ENCODE peak calls at places on chromosomes 7 and 10, in four cellular contexts. Q, N, K and D are unnamed samples. For H3K27me3, the result is how much of the 10 kb centered on the place peaks cover.

GRCh38 chr10:102413053-102413705 is 5.4 kb downstream of the PSD start:
- DNase-seq in Q (peak), N (no peak), K (no peak), D (peak)

GRCh38 chr7:155203059-155203881 is 94.4 kb upstream of the INSIG1 start:
- DNase-seq in Q (no peak), N (no peak), K (no peak), D (peak)

GRCh38 chr10:49817845-49818244 is 55.7 kb upstream of the OGDHL start:
- DNase-seq in Q (no peak), N (no peak), K (no peak), D (no peak)

GRCh38 chr10:80472234-80473095 is 18.4 kb downstream of the TSPAN14 start:
- DNase-seq in Q (no peak), N (no peak), K (peak), D (no peak)

GRCh38 chr10:14603539-14604102 is 171.1 kb downstream of the FAM107B start:
- DNase-seq in Q (peak), N (peak), K (no peak), D (no peak)

GRCh38 chr10:96834121-96834520 is 2.0 kb downstream of the LCOR start:
- DNase-seq in Q (no peak), N (no peak), K (peak), D (no peak)

GRCh38 chr7:69596723-69597277 is 1.5 kb upstream of the AUTS2 start:
- DNase-seq in Q (peak), N (no peak), K (no peak), D (no peak)

GRCh38 chr7:114073711-114074110 is 154.9 kb upstream of the PPP1R3A start:
- DNase-seq in Q (no peak), N (no peak), K (no peak), D (no peak)

GRCh38 chr7:101804642-101805401 is 12.6 kb upstream of the CUX1 start:
- DNase-seq in Q (peak), N (peak), K (no peak), D (peak)

GRCh38 chr7:2980406-2981102 is 63.1 kb downstream of the CARD11 start:
- DNase-seq in Q (no peak), N (no peak), K (no peak), D (no peak)

GRCh38 chr7:40673285-40673684 is 538.5 kb downstream of the SUGCT start:
- DNase-seq in Q (no peak), N (no peak), K (peak), D (no peak)

GRCh38 chr10:43393606-43394360 is 15.2 kb downstream of the HNRNPF start:
- DNase-seq in Q (no peak), N (no peak), K (no peak), D (no peak)

GRCh38 chr7:128902761-128903585 is 7.5 kb downstream of the KCP start:
- DNase-seq in Q (peak), N (peak), K (peak), D (no peak)

GRCh38 chr7:104160375-104160774 is 47.4 kb downstream of the ORC5 start:
- DNase-seq in Q (no peak), N (no peak), K (peak), D (no peak)

GRCh38 chr7:29606287-29606721 is 42.7 kb downstream of the PRR15 start:
- DNase-seq in Q (no peak), N (no peak), K (no peak), D (no peak)

GRCh38 chr7:131212114-131212513 is 115.6 kb upstream of the MKLN1 start:
- DNase-seq in Q (peak), N (peak), K (peak), D (peak)

GRCh38 chr7:147510913-147511312 is 1079.7 kb upstream of the C7orf33 start:
- DNase-seq in Q (no peak), N (no peak), K (peak), D (no peak)

GRCh38 chr10:130660266-130660665 is 524.1 kb downstream of the GLRX3 start:
- DNase-seq in Q (no peak), N (no peak), K (no peak), D (no peak)

GRCh38 chr10:112768121-112768520 is 181.9 kb upstream of the TCF7L2 start:
- DNase-seq in Q (no peak), N (no peak), K (no peak), D (no peak)

GRCh38 chr10:77969029-77969635 is 42.6 kb upstream of the DLG5 start:
- DNase-seq in Q (no peak), N (no peak), K (no peak), D (no peak)

GRCh38 chr10:77973276-77973675 is 46.7 kb upstream of the DLG5 start:
- DNase-seq in Q (no peak), N (no peak), K (no peak), D (no peak)

GRCh38 chr10:77972148-77972547 is 45.6 kb upstream of the DLG5 start:
- DNase-seq in Q (no peak), N (no peak), K (no peak), D (peak)

GRCh38 chr10:77971804-77972144 is 45.2 kb upstream of the DLG5 start:
- DNase-seq in Q (no peak), N (no peak), K (no peak), D (no peak)

GRCh38 chr10:77970869-77971803 is 44.6 kb upstream of the DLG5 start:
- DNase-seq in Q (no peak), N (no peak), K (peak), D (peak)
- H2BK15ac ChIP-seq in Q (no peak), N (no peak), K (peak), D (peak)

GRCh38 chr10:12633776-12634390 is 284.5 kb downstream of the CAMK1D start:
- DNase-seq in Q (no peak), N (no peak), K (no peak), D (no peak)

GRCh38 chr10:12629767-12630165 is 280.4 kb downstream of the CAMK1D start:
- DNase-seq in Q (no peak), N (no peak), K (no peak), D (no peak)

GRCh38 chr10:12631787-12632562 is 282.6 kb downstream of the CAMK1D start:
- DNase-seq in Q (no peak), N (no peak), K (no peak), D (no peak)

GRCh38 chr10:12628964-12629766 is 279.8 kb downstream of the CAMK1D start:
- DNase-seq in Q (no peak), N (no peak), K (no peak), D (peak)

DNA sequence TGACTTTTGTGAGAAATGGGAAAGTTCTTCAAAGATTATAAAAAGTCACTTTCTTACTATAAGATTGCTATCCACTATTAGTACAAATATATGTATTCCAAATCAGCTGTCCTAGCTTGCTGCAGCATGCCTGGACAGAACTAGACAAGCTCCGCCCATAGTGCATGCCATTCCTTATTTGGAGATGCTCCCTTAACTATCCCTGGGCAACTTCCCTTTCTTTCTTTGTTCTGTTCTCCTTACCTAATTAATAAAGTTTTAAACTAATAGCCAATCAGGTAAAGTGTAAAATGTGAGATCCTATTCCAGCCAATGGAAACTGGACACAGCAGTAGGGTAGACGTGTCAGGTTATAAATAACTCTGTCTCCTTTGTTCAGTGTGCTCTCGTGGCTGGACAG is 281.9 kb downstream of the CAMK1D start:
- DNase-seq in Q (no peak), N (no peak), K (peak), D (no peak)
- H3K27me3 ChIP-seq in Q (under half), N (under half), K (under half), D (under half)

GRCh38 chr10:82683989-82684388 is 809.0 kb downstream of the NRG3 start:
- DNase-seq in Q (no peak), N (no peak), K (no peak), D (no peak)
- H3K56ac ChIP-seq in Q (no peak), N (no peak), K (no peak), D (no peak)

GRCh38 chr7:1359051-1359400 is 100.2 kb downstream of the MICALL2 start:
- DNase-seq in Q (no peak), N (no peak), K (no peak), D (no peak)

GRCh38 chr7:1361756-1362125 is 97.5 kb downstream of the MICALL2 start:
- DNase-seq in Q (no peak), N (no peak), K (no peak), D (no peak)

GRCh38 chr7:1359681-1360485 is 99.4 kb downstream of the MICALL2 start:
- DNase-seq in Q (no peak), N (no peak), K (no peak), D (no peak)

GRCh38 chr7:1361016-1361755 is 98.1 kb downstream of the MICALL2 start:
- DNase-seq in Q (no peak), N (no peak), K (no peak), D (no peak)

DNA sequence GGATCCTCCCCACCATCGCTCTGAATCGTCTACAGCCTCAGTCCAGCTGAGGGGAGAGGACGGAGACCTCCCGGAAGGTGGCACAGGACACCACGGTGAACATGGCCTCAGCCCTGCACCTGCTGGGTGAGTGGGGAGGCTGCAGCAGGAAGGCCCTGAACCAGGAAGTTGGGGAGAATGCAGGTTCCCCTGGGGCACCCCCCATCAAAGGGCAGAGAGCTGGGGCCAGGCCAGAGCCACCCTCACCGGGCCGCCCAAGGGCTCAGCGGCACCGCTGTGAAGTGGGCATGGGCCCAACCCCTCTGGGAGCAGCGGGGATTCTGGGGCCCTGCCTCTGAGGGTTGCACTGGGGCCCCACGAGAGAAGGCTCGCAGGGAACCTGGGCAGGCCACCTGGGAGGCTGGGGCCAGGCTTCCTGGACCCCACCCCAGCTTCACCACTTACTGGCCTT is 98.7 kb downstream of the MICALL2 start:
- DNase-seq in Q (no peak), N (no peak), K (no peak), D (no peak)
- H2BK15ac ChIP-seq in Q (no peak), N (no peak), K (no peak), D (no peak)